ENCODE peak calls at places on chromosomes 2 and 18, in ten cellular contexts. One of them, this sample, is unnamed.

GRCh38 chr18:2969695-2970094 is 43.2 kb downstream of the LPIN2 start:
- DNase-seq in hypothalamus: no peak
- DNase-seq in Right ventricle myocardium superior: no peak
- DNase-seq in kidney: no peak
- DNase-seq in cardiac fibroblast: no peak
- DNase-seq in Calu3: no peak
- DNase-seq in neural crest cell: no peak
- DNase-seq in stimulated activated CD4-positive, alpha-beta T cell treated with anti-CD3 and anti-CD28 coated beads, Interleukin-15, amount 100 ng/mL, for 24 hours: no peak
- DNase-seq in GM04504: no peak
- DNase-seq in aorta: no peak
- DNase-seq in this sample: no peak

GRCh38 chr2:162646739-162647138 is 191.8 kb downstream of the KCNH7 start:
- DNase-seq in hypothalamus: no peak
- DNase-seq in aorta: no peak
- DNase-seq in neural crest cell: no peak
- DNase-seq in Right ventricle myocardium superior: no peak
- DNase-seq in stimulated activated CD4-positive, alpha-beta T cell treated with anti-CD3 and anti-CD28 coated beads, Interleukin-15, amount 100 ng/mL, for 24 hours: no peak
- DNase-seq in GM04504: no peak
- DNase-seq in cardiac fibroblast: no peak
- DNase-seq in Calu3: no peak
- DNase-seq in kidney: no peak
- DNase-seq in this sample: no peak

GRCh38 chr2:38436227-38436664 is 59.2 kb upstream of the ATL2 start:
- DNase-seq in hypothalamus: no peak
- DNase-seq in Calu3: no peak
- DNase-seq in cardiac fibroblast: no peak
- DNase-seq in Right ventricle myocardium superior: no peak
- DNase-seq in GM04504: no peak
- DNase-seq in kidney: no peak
- DNase-seq in aorta: no peak
- DNase-seq in neural crest cell: no peak
- DNase-seq in stimulated activated CD4-positive, alpha-beta T cell treated with anti-CD3 and anti-CD28 coated beads, Interleukin-15, amount 100 ng/mL, for 24 hours: no peak
- DNase-seq in this sample: no peak

GRCh38 chr18:42640160-42640559 is 475.3 kb downstream of the RIT2 start:
- DNase-seq in neural crest cell: no peak
- DNase-seq in stimulated activated CD4-positive, alpha-beta T cell treated with anti-CD3 and anti-CD28 coated beads, Interleukin-15, amount 100 ng/mL, for 24 hours: no peak
- DNase-seq in cardiac fibroblast: peak
- DNase-seq in Right ventricle myocardium superior: no peak
- DNase-seq in hypothalamus: no peak
- DNase-seq in aorta: no peak
- DNase-seq in GM04504: no peak
- DNase-seq in Calu3: no peak
- DNase-seq in kidney: no peak
- DNase-seq in this sample: no peak

GRCh38 chr2:180657054-180657453 is 323.4 kb upstream of the UBE2E3 start:
- DNase-seq in Calu3: peak
- DNase-seq in aorta: no peak
- DNase-seq in cardiac fibroblast: peak
- DNase-seq in Right ventricle myocardium superior: no peak
- DNase-seq in kidney: no peak
- DNase-seq in stimulated activated CD4-positive, alpha-beta T cell treated with anti-CD3 and anti-CD28 coated beads, Interleukin-15, amount 100 ng/mL, for 24 hours: no peak
- DNase-seq in neural crest cell: no peak
- DNase-seq in hypothalamus: no peak
- DNase-seq in GM04504: no peak
- DNase-seq in this sample: no peak

GRCh38 chr2:43724728-43725526 is 48.7 kb upstream of the C1GALT1C1L start:
- DNase-seq in hypothalamus: no peak
- DNase-seq in aorta: no peak
- DNase-seq in stimulated activated CD4-positive, alpha-beta T cell treated with anti-CD3 and anti-CD28 coated beads, Interleukin-15, amount 100 ng/mL, for 24 hours: no peak
- DNase-seq in Right ventricle myocardium superior: no peak
- DNase-seq in Calu3: no peak
- DNase-seq in cardiac fibroblast: peak
- DNase-seq in kidney: no peak
- DNase-seq in neural crest cell: no peak
- DNase-seq in GM04504: no peak
- DNase-seq in this sample: no peak

GRCh38 chr2:10773841-10774341 is 38.7 kb downstream of the PDIA6 start:
- DNase-seq in stimulated activated CD4-positive, alpha-beta T cell treated with anti-CD3 and anti-CD28 coated beads, Interleukin-15, amount 100 ng/mL, for 24 hours: no peak
- DNase-seq in neural crest cell: no peak
- DNase-seq in GM04504: no peak
- DNase-seq in kidney: no peak
- DNase-seq in Calu3: no peak
- DNase-seq in Right ventricle myocardium superior: no peak
- DNase-seq in hypothalamus: no peak
- DNase-seq in cardiac fibroblast: no peak
- DNase-seq in aorta: peak
- DNase-seq in this sample: no peak

GRCh38 chr2:55827855-55828254 is 95.7 kb downstream of the EFEMP1 start:
- DNase-seq in cardiac fibroblast: peak
- DNase-seq in aorta: no peak
- DNase-seq in Calu3: no peak
- DNase-seq in hypothalamus: no peak
- DNase-seq in stimulated activated CD4-positive, alpha-beta T cell treated with anti-CD3 and anti-CD28 coated beads, Interleukin-15, amount 100 ng/mL, for 24 hours: no peak
- DNase-seq in neural crest cell: no peak
- DNase-seq in kidney: no peak
- DNase-seq in Right ventricle myocardium superior: no peak
- DNase-seq in GM04504: no peak
- DNase-seq in this sample: no peak

GRCh38 chr2:228681979-228682378 is 500.5 kb upstream of the SPHKAP start:
- DNase-seq in Calu3: no peak
- DNase-seq in Right ventricle myocardium superior: no peak
- DNase-seq in stimulated activated CD4-positive, alpha-beta T cell treated with anti-CD3 and anti-CD28 coated beads, Interleukin-15, amount 100 ng/mL, for 24 hours: no peak
- DNase-seq in cardiac fibroblast: no peak
- DNase-seq in aorta: no peak
- DNase-seq in kidney: no peak
- DNase-seq in GM04504: no peak
- DNase-seq in neural crest cell: no peak
- DNase-seq in hypothalamus: no peak
- DNase-seq in this sample: no peak

GRCh38 chr2:102399499-102400141 is 23.3 kb upstream of the IL18RAP start:
- DNase-seq in hypothalamus: no peak
- DNase-seq in cardiac fibroblast: no peak
- DNase-seq in stimulated activated CD4-positive, alpha-beta T cell treated with anti-CD3 and anti-CD28 coated beads, Interleukin-15, amount 100 ng/mL, for 24 hours: no peak
- DNase-seq in Right ventricle myocardium superior: no peak
- DNase-seq in neural crest cell: no peak
- DNase-seq in Calu3: no peak
- DNase-seq in GM04504: no peak
- DNase-seq in aorta: no peak
- DNase-seq in kidney: no peak
- DNase-seq in this sample: no peak